ENCODE peak calls at places on chromosomes 2 and 18, in ten cellular contexts. J is right atrium auricular region, K is ascending aorta, X is upper lobe of right lung, G is AG04450, Q is fibroblast of lung, S is MCF 10A, E is lower leg skin, F is left ventricle myocardium inferior, U is breast epithelium. Y is an unnamed sample.

GRCh38 chr2:15273452-15273851 is 287.7 kb downstream of the NBAS start:
- DNase-seq in J (no peak), K (no peak), X (no peak), G (no peak), Q (no peak), S (no peak), E (no peak), F (no peak), U (no peak), Y (no peak)

GRCh38 chr2:173076557-173077345 is 1.1 kb downstream of the MAP3K20 start:
- DNase-seq in J (no peak), K (no peak), X (peak; percentile 80), G (no peak), Q (peak; percentile 54), S (peak; percentile 51), E (no peak), F (peak; percentile 52), U (peak; percentile 55), Y (peak; percentile 66)

GRCh38 chr18:75208836-75209128 is 157 bp downstream of the PTGR3 start:
- DNase-seq in J (no peak), K (no peak), X (no peak), G (no peak), Q (no peak), S (no peak), E (no peak), F (peak; percentile 60), U (no peak), Y (no peak)

GRCh38 chr2:111903930-111904439 is 5.6 kb downstream of the MERTK start:
- DNase-seq in J (no peak), K (no peak), X (no peak), G (no peak), Q (no peak), S (no peak), E (no peak), F (no peak), U (no peak), Y (no peak)

GRCh38 chr2:111944536-111945210 is 46.3 kb downstream of the MERTK start:
- DNase-seq in J (no peak), K (no peak), X (no peak), G (no peak), Q (no peak), S (no peak), E (no peak), F (no peak), U (no peak), Y (no peak)

GRCh38 chr2:203685081-203685621 is 21.3 kb upstream of the CD28 start:
- DNase-seq in J (no peak), K (no peak), X (no peak), G (peak; percentile 66), Q (peak; percentile 100), S (peak; percentile 76), E (no peak), F (no peak), U (no peak), Y (no peak)

GRCh38 chr2:56444339-56444738 is 260.5 kb downstream of the CCDC85A start:
- DNase-seq in J (no peak), K (no peak), X (peak; percentile 68), G (no peak), Q (no peak), S (peak; percentile 54), E (no peak), F (no peak), U (no peak), Y (no peak)

GRCh38 chr2:8310557-8311455 is 371.1 kb upstream of the ID2 start:
- DNase-seq in J (no peak), K (no peak), X (peak; percentile 80), G (no peak), Q (no peak), S (no peak), E (no peak), F (no peak), U (no peak), Y (no peak)

GRCh38 chr2:25966531-25967265 is 15.6 kb downstream of the KIF3C start:
- DNase-seq in J (no peak), K (no peak), X (no peak), G (no peak), Q (no peak), S (peak; percentile 14), E (no peak), F (no peak), U (no peak), Y (no peak)

GRCh38 chr2:25977768-25978167 is 4.5 kb downstream of the KIF3C start:
- DNase-seq in J (no peak), K (no peak), X (no peak), G (no peak), Q (peak; percentile 63), S (peak; percentile 76), E (no peak), F (no peak), U (no peak), Y (no peak)

GRCh38 chr2:25971596-25971995 is 10.7 kb downstream of the KIF3C start:
- DNase-seq in J (no peak), K (no peak), X (no peak), G (no peak), Q (no peak), S (no peak), E (no peak), F (no peak), U (no peak), Y (no peak)

GRCh38 chr2:25976884-25977741 is 5.2 kb downstream of the KIF3C start:
- DNase-seq in J (no peak), K (no peak), X (no peak), G (no peak), Q (peak; percentile 50), S (no peak), E (no peak), F (no peak), U (no peak), Y (no peak)

DNA sequence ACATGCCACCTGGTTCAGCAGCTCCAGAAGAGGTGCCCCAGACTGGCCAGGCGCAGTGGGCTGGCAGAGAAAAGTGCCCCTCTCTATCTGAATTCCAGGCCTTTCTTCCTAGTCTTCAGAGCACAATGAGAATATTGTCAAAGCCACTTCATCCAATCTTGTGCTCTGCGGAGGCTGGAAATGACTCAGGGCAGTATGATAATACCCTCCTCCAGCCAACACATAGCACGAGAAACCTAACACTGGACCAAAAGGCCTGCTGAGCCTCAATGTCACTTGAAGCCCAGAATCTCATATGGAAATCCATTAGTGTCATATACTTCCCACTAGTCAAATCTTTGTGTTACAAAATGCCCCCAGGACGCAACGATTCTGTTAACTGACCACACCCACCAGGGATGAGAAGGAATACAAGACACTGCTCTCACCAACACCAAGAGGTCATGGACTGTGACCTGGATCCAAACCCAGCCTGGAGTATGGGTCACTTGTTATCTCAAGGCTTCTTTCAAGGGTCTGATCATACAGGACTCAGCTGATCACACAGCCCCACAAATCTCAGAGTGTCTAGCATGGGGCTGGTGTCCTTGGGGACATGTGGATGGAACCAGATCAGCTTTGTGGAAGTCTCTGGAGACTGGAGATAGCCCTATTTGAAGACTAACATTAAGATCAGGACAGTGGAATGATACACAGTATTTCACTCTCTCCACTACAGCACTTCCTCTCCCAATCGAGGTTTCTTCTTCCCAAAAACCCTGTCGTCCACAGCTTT is 10.1 kb downstream of the KIF3C start:
- DNase-seq in J (no peak), K (no peak), X (no peak), G (no peak), Q (peak; percentile 76), S (no peak), E (no peak), F (no peak), U (no peak), Y (no peak)
- TF ChIP-seq CTCF in J (no peak), K (no peak), X (no peak), G (no peak), Q (no peak), S (no peak), E (no peak), F (no peak), U (no peak), Y (no peak)

DNA sequence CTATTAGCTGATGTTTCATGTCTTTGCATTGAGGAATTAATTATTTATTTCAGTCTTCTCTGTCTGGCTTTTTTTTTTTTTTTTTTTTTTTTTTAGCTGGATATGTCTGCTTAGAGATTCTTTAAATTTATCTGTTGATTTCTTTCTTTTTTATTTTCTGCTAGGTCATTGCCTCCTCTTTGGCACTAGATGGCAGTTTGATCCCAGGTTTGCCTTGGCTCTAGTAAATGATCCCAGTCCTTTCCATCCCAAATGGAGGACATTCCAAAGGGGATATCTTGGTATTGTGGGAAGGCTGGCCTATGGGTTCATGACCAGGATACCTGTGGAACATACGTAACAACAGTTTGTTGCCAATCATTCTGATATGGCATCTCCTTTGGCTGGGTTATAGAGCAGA is 339.5 kb upstream of the GCFC2 start:
- DNase-seq in J (no peak), K (no peak), X (no peak), G (no peak), Q (no peak), S (no peak), E (no peak), F (no peak), U (no peak), Y (no peak)
- TF ChIP-seq CTCF in J (no peak), K (no peak), X (no peak), G (no peak), Q (no peak), S (no peak), E (no peak), F (no peak), U (no peak), Y (no peak)

DNA sequence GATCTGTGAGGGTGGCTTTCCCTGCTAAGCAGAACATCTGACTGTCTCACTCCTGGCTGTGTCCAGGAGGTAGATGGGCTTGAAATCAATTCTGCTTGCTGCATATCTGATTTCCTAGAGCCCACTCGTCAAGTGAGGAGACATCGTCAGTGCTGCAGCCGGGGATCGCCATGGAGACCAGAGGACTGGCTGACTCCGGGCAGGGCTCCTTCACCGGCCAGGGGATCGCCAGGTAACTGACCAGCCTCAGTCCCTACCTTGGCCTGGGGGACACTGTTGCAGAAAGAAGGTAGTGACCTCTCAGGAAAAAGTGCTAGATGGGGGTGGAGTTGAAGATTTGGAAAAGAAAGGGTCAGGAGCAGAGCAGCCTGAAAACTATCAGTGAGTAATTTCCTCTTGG is 31.3 kb downstream of the CNGA3 start:
- DNase-seq in J (no peak), K (no peak), X (no peak), G (no peak), Q (no peak), S (no peak), E (no peak), F (no peak), U (no peak), Y (no peak)
- TF ChIP-seq CTCF in J (no peak), K (no peak), X (no peak), G (no peak), Q (no peak), S (no peak), E (no peak), F (no peak), U (no peak), Y (no peak)

GRCh38 chr18:34522627-34523026 is 187.5 kb upstream of the DTNA start:
- DNase-seq in J (no peak), K (no peak), X (no peak), G (no peak), Q (no peak), S (no peak), E (no peak), F (no peak), U (no peak), Y (no peak)

GRCh38 chr18:34531110-34531509 is 179.0 kb upstream of the DTNA start:
- DNase-seq in J (no peak), K (no peak), X (no peak), G (no peak), Q (no peak), S (no peak), E (no peak), F (no peak), U (no peak), Y (no peak)

GRCh38 chr18:34529358-34530335 is 180.5 kb upstream of the DTNA start:
- DNase-seq in J (no peak), K (no peak), X (no peak), G (no peak), Q (no peak), S (no peak), E (no peak), F (no peak), U (no peak), Y (no peak)

DNA sequence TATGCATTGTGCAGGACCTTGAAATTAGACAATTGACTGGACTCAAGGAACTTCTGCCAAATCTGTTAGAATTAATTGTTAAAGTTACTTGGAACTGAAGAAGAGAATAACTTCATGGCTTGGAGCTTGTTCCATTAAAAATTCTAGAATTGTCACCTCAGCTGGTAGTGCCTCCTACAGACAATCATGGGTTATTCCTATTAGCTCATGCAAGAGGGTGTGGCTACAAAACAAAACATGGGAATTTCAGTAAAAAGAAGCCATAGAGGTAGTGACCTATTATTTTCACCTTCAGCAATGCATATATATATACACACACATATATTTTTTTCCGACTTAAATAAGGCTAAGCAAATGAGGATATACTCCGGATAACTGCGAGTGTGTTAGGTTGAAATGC is 181.9 kb upstream of the DTNA start:
- DNase-seq in J (no peak), K (no peak), X (no peak), G (no peak), Q (no peak), S (no peak), E (no peak), F (no peak), U (no peak), Y (no peak)
- TF ChIP-seq CTCF in J (no peak), K (no peak), X (no peak), G (no peak), Q (no peak), S (no peak), E (no peak), F (no peak), U (no peak), Y (no peak)

Y was measured in mesothelial cell of epicardium.